ENCODE peak calls at places on chromosomes 5 and 9, in four cellular contexts. O is lung, B is pancreas, V is PC-9. N is an unnamed sample.

GRCh38 chr5:144331361-144331760 is 160.7 kb downstream of the KCTD16 start:
- DNase-seq in O (no peak), B (no peak), V (no peak), N (no peak)

GRCh38 chr9:118318770-118319443 is 614.7 kb downstream of the TLR4 start:
- DNase-seq in O (no peak), B (peak), V (peak), N (no peak)

GRCh38 chr9:131672451-131672850 is 67.4 kb downstream of the RAPGEF1 start:
- DNase-seq in O (no peak), B (no peak), V (no peak), N (no peak)

GRCh38 chr9:114149181-114149580 is 6.2 kb upstream of the COL27A1 start:
- DNase-seq in O (no peak), B (no peak), V (no peak), N (no peak)

GRCh38 chr5:148659641-148660345 is 5.5 kb upstream of the HTR4 start:
- DNase-seq in O (no peak), B (no peak), V (no peak), N (no peak)

GRCh38 chr5:59020611-59021285 is 437.9 kb downstream of the RAB3C start:
- DNase-seq in O (no peak), B (no peak), V (no peak), N (no peak)

GRCh38 chr5:112165897-112166737 is 253.0 kb downstream of the EPB41L4A start:
- DNase-seq in O (no peak), B (no peak), V (no peak), N (no peak)

GRCh38 chr5:36939969-36940858 is 63.6 kb downstream of the NIPBL start:
- DNase-seq in O (no peak), B (no peak), V (no peak), N (no peak)

GRCh38 chr9:89558948-89559347 is 45.9 kb upstream of the GADD45G start:
- DNase-seq in O (no peak), B (no peak), V (no peak), N (no peak)

GRCh38 chr5:149240354-149240998 is 31.2 kb upstream of the AFAP1L1 start:
- DNase-seq in O (peak), B (peak), V (no peak), N (peak)

GRCh38 chr5:10030219-10030831 is 219.4 kb downstream of the ATPSCKMT start:
- DNase-seq in O (peak), B (no peak), V (no peak), N (no peak)

GRCh38 chr5:143892908-143893307 is 80.9 kb downstream of the HMHB1 start:
- DNase-seq in O (no peak), B (no peak), V (no peak), N (no peak)

GRCh38 chr5:76153271-76153670 is 70.1 kb downstream of the SV2C start:
- DNase-seq in O (no peak), B (no peak), V (no peak), N (no peak)

DNA sequence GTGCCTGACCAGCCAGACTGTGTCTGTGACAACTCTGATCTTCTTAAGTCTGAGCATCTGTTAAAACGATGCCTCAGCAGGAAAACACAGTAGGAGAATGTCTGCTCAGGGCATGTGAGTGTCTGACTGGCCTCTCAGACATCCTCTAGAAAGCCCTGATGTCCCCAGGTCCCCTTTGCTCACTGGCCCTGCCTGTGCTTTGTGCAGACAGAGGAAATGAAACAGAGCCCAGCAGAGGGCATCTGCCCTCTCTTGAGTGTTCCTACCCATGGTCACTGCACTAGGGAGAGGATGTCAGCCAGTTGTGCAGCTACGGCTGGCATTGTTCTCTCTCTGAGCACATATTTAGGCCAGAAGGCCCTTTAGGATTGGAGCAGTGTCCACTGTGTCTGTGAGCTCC is 56.9 kb downstream of the TRPC7 start:
- DNase-seq in O (no peak), B (no peak), V (no peak), N (no peak)
- TF ChIP-seq CTCF in O (no peak), B (no peak), V (no peak), N (no peak)

GRCh38 chr5:166505086-166505485 is 1786.4 kb upstream of the WWC1 start:
- DNase-seq in O (no peak), B (no peak), V (no peak), N (no peak)
- H3K27ac ChIP-seq in O (no peak), B (no peak), V (no peak), N (no peak)

GRCh38 chr9:126320158-126320922 is 6.3 kb upstream of the MVB12B start:
- DNase-seq in O (no peak), B (no peak), V (no peak), N (no peak)

GRCh38 chr9:126317513-126317912 is 9.1 kb upstream of the MVB12B start:
- DNase-seq in O (no peak), B (no peak), V (no peak), N (peak)

GRCh38 chr9:126316085-126316655 is 10.5 kb upstream of the MVB12B start:
- DNase-seq in O (no peak), B (no peak), V (no peak), N (no peak)

GRCh38 chr9:126319651-126320050 is 7.0 kb upstream of the MVB12B start:
- DNase-seq in O (no peak), B (no peak), V (no peak), N (no peak)

GRCh38 chr9:126318858-126319257 is 7.8 kb upstream of the MVB12B start:
- DNase-seq in O (no peak), B (no peak), V (no peak), N (no peak)
- TF ChIP-seq CTCF in O (no peak), B (no peak), V (no peak), N (no peak)

GRCh38 chr5:179270581-179271300 is 74.5 kb downstream of the ADAMTS2 start:
- DNase-seq in O (no peak), B (peak), V (no peak), N (no peak)
- H3K27ac ChIP-seq in O (no peak), B (no peak), V (no peak), N (no peak)

DNA sequence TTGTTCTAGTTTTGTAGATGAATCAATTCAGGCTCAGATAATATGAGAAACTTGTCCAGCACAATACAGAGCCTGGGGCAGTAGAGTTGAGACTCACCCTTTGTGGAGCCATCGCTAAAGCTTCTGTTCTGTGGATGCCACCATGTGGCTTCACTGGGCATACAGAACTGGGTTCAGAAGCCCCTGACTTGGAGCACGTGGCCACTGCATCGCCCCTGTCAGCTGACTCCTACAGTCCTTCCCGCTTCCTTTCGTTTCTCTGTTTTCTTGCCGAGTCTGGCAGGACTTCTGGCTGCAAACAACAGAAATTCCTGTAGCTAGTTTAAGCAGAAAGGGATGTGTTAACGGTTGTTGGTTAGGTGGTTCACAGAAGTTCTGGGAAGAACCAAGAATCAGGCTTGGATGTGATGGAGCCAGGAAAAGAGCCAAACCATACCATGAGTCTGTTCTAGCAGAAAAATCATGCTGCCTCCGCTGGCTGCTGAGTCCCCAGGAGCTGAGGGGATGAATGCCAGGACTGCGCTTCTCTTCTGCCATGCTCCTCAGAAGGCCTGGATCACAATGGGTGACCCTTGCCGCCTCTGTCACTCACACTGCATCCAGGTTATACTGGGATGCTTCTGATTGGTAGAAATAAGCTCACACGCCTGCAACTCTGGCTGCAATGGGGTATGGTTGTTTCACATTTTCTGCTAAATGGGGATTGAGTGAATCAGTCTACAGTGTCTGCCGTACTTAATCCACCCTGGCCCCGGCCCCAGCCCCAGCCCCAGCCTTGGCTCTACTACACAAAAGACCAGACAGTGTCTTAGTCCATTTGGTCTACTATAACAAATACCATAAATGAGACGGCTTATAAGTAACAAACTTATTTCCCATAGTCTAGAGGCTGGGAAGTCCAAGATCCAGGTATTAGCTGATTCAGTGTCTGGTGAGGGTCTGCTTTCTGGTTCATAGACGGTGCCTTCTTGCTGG is 262.5 kb downstream of the GOLPH3 start:
- DNase-seq in O (no peak), B (no peak), V (no peak), N (no peak)
- TF ChIP-seq CTCF in O (no peak), B (no peak), V (no peak), N (no peak)

GRCh38 chr5:177468329-177469058 is 4.9 kb downstream of the DBN1 start:
- DNase-seq in O (no peak), B (no peak), V (peak), N (no peak)
- H3K27ac ChIP-seq in O (no peak), B (no peak), V (no peak), N (no peak)

DNA sequence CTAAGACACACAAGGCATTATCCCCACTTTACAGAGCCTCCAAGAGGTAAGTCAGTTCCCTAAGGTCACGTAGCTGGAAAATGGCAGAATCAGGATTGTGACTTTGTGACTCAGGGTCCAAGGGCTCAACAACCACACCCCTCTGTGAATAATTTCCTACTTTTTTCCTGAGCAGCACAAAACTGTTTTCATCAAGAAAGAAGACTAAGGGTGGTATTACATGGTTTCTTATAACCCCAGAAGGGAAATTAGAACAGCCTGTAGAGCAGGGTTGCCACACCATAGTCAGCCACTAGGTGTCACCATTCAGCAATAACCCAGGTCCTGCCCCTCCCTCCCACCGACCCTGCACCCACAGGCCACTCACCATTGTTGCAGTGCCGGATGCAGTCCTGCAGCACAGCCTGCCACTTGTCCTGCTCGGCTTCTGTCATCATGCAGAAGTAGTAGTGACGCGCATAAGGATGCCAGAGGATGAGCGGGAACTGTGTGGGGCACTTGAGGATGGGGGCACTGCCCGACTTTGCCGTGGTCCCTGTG is 72.1 kb downstream of the LRSAM1 start:
- DNase-seq in O (no peak), B (no peak), V (no peak), N (no peak)
- TF ChIP-seq CTCF in O (no peak), B (no peak), V (peak), N (no peak)

DNA sequence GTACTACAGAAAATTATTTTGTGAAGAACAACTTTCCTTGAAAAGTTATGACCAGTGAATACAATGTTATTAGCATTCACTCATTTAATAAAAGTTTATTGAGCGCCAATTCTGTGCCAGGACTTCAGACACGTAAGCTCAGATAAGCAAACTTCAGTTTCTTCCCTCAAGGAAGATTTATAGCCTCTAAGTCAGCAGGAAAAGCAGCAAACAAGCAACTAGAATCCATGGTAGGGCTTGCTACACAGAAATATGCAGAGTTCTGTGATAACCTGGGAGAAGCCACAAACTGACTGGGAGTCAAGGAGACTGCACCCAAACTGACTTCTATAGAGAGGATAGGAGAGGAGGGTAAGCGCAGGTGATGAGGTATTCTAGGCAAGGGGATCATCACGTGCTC is 1.4 kb upstream of the OGN start:
- DNase-seq in O (no peak), B (no peak), V (no peak), N (no peak)
- H3K27ac ChIP-seq in O (no peak), B (no peak), V (no peak), N (no peak)

N was measured in CD4-positive, alpha-beta T cell.